ENCODE peak calls at places on chromosomes 3 and 15, in six cellular contexts. R, V, D, A, C and T are unnamed samples. For H3K4me1, the result is how much of the 10 kb centered on the place peaks cover.

GRCh38 chr3:124558898-124559649 is 171.2 kb upstream of the UMPS start:
- DNase-seq in C (peak), A (peak), V (peak), R (peak), D (no peak), T (peak)

GRCh38 chr3:45092132-45093031 is 53.8 kb downstream of the CDCP1 start:
- DNase-seq in V (no peak), R (peak), C (no peak), D (no peak), A (peak), T (peak)

GRCh38 chr3:129708328-129708861 is 101.9 kb upstream of the PLXND1 start:
- DNase-seq in A (no peak), V (no peak), C (no peak), R (no peak), D (no peak), T (no peak)

GRCh38 chr15:98946301-98947255 is 61.0 kb downstream of the PGPEP1L start:
- DNase-seq in D (no peak), A (no peak), R (no peak), C (no peak), V (peak), T (no peak)

GRCh38 chr15:71325461-71325860 is 210.2 kb downstream of the THSD4 start:
- DNase-seq in A (no peak), D (no peak), R (no peak), C (no peak), V (no peak), T (no peak)

GRCh38 chr15:50126072-50126471 is 7.0 kb upstream of the ATP8B4 start:
- DNase-seq in A (no peak), C (no peak), V (no peak), D (no peak), R (no peak), T (no peak)

GRCh38 chr3:152298393-152299242 is 29.9 kb downstream of the MBNL1 start:
- DNase-seq in C (peak), A (no peak), D (peak), V (peak), R (peak), T (peak)

GRCh38 chr3:11591401-11592266 is 52.1 kb downstream of the VGLL4 start:
- DNase-seq in V (peak), C (peak), D (no peak), R (peak), A (peak), T (peak)

GRCh38 chr3:188491276-188491687 is 337.3 kb downstream of the LPP start:
- DNase-seq in C (no peak), V (no peak), A (no peak), D (no peak), R (no peak), T (no peak)

GRCh38 chr15:60916674-60917468 is 312.2 kb downstream of the RORA start:
- DNase-seq in C (peak), A (peak), V (peak), D (peak), R (peak), T (peak)

GRCh38 chr3:4829031-4829394 is 150.2 kb upstream of the BHLHE40 start:
- DNase-seq in A (no peak), C (no peak), R (no peak), V (no peak), D (no peak), T (no peak)

GRCh38 chr15:32781781-32782180 is 64.0 kb downstream of the GREM1 start:
- DNase-seq in D (no peak), R (no peak), A (no peak), V (no peak), C (no peak), T (no peak)

GRCh38 chr3:7241584-7242302 is 380.8 kb downstream of the GRM7 start:
- DNase-seq in C (no peak), A (no peak), D (no peak), R (no peak), V (no peak), T (no peak)

GRCh38 chr3:155391583-155391982 is 98.1 kb upstream of the STRIT1 start:
- DNase-seq in A (peak), D (no peak), V (peak), R (peak), C (peak), T (peak)

GRCh38 chr3:195693428-195694216 is 27.2 kb upstream of the MUC20 start:
- DNase-seq in R (no peak), A (no peak), C (no peak), D (no peak), V (no peak), T (no peak)

GRCh38 chr3:99532246-99532645 is 106.1 kb upstream of the COL8A1 start:
- DNase-seq in A (peak), C (peak), D (no peak), R (peak), V (peak), T (peak)

GRCh38 chr3:136055491-136055890 is 90.0 kb downstream of the PPP2R3A start:
- DNase-seq in C (no peak), D (no peak), A (no peak), R (no peak), V (no peak), T (no peak)

GRCh38 chr15:69468241-69469121 is 15.9 kb downstream of the RPLP1 start:
- DNase-seq in D (peak), A (peak), R (peak), C (no peak), V (peak), T (no peak)

GRCh38 chr3:100880845-100881244 is 112.4 kb downstream of the ABI3BP start:
- DNase-seq in V (no peak), R (no peak), D (no peak), A (no peak), C (no peak), T (no peak)

GRCh38 chr15:101320501-101321052 is 25.5 kb upstream of the SNRPA1 start:
- DNase-seq in C (peak), A (peak), V (no peak), D (peak), R (no peak), T (no peak)

GRCh38 chr3:45007091-45007490 is 19.0 kb upstream of the CLEC3B start:
- DNase-seq in V (no peak), A (no peak), C (no peak), D (no peak), R (no peak), T (no peak)

GRCh38 chr15:93987068-93987467 is 244.3 kb upstream of the MCTP2 start:
- DNase-seq in R (no peak), V (no peak), C (no peak), D (no peak), A (no peak), T (no peak)

GRCh38 chr3:158837232-158837631 is 35.4 kb downstream of the MFSD1 start:
- DNase-seq in D (no peak), A (no peak), R (no peak), V (no peak), C (no peak), T (no peak)

GRCh38 chr15:81163961-81164800 is 30.1 kb downstream of the CFAP161 start:
- DNase-seq in V (no peak), D (no peak), R (no peak), A (no peak), C (no peak), T (no peak)

GRCh38 chr15:72319360-72319984 is 485 bp downstream of the CELF6 start:
- DNase-seq in A (peak), V (peak), D (peak), R (peak), C (peak), T (peak)

GRCh38 chr3:12679468-12679867 is 15.6 kb upstream of the RAF1 start:
- DNase-seq in R (peak), V (no peak), D (no peak), C (no peak), A (peak), T (no peak)

GRCh38 chr3:166661621-166662020 is 718.5 kb downstream of the ZBBX start:
- DNase-seq in D (no peak), R (no peak), V (no peak), C (no peak), A (no peak), T (no peak)

GRCh38 chr15:41899854-41900442 is 6.1 kb upstream of the SPTBN5 start:
- DNase-seq in D (no peak), V (no peak), C (no peak), A (no peak), R (no peak), T (no peak)

GRCh38 chr3:10602769-10603768 is 97.7 kb upstream of the ATP2B2 start:
- DNase-seq in A (no peak), R (no peak), C (no peak), V (no peak), D (peak), T (no peak)

GRCh38 chr3:14170569-14171159 is 7.7 kb downstream of the XPC start:
- DNase-seq in V (no peak), C (no peak), D (no peak), R (no peak), A (no peak), T (no peak)

GRCh38 chr3:178325330-178325729 is 210.9 kb upstream of the KCNMB2 start:
- DNase-seq in A (no peak), D (no peak), C (no peak), V (no peak), R (no peak), T (no peak)

GRCh38 chr3:54877675-54878544 is 49.9 kb downstream of the LRTM1 start:
- DNase-seq in A (no peak), R (no peak), V (no peak), C (no peak), D (no peak), T (no peak)

GRCh38 chr15:40877691-40878090 is 3.7 kb upstream of the RHOV start:
- DNase-seq in A (no peak), V (no peak), D (no peak), C (no peak), R (no peak), T (no peak)

GRCh38 chr3:124542483-124542882 is 187.8 kb upstream of the UMPS start:
- DNase-seq in C (no peak), R (no peak), V (no peak), A (no peak), D (no peak), T (no peak)

DNA sequence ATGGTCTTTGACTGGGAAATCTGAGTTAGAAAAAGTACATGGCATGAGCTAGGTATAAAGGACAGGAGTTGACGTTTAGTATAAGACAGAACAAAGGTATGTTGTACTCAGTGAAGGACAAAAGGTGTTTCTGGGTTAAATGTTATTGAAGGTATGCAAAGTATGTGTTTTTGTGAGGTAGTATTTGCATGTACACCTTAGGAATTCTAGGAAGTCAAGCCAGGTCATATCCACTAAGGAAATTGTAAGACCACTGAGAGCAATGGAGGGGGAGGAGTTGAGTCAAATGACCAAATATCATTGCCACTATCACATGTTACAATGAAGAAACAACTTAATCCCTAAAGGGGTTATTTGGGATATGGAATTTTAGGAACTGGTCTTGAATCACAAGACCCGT is 24.4 kb upstream of the TGFBR2 start:
- DNase-seq in D (no peak), R (no peak), V (no peak), A (no peak), C (no peak), T (no peak)
- H3K4me1 ChIP-seq in D (under half), R (under half), V (under half), A (under half), C (under half), T (under half)

GRCh38 chr15:85753791-85754452 is 40.8 kb downstream of the KLHL25 start:
- DNase-seq in R (peak), A (no peak), D (no peak), C (no peak), V (peak), T (peak)
- H3K4me1 ChIP-seq in R (under half), A (under half), D (under half), C (under half), V (under half), T (under half)

GRCh38 chr3:8481380-8481779 is 20.2 kb upstream of the LMCD1 start:
- DNase-seq in V (no peak), A (no peak), D (no peak), C (no peak), R (no peak), T (no peak)

GRCh38 chr3:8484409-8485140 is 17.0 kb upstream of the LMCD1 start:
- DNase-seq in C (no peak), A (no peak), V (no peak), R (no peak), D (no peak), T (no peak)

GRCh38 chr3:8480699-8481098 is 20.9 kb upstream of the LMCD1 start:
- DNase-seq in R (no peak), D (no peak), C (no peak), V (no peak), A (no peak), T (no peak)

GRCh38 chr3:8482960-8483665 is 18.5 kb upstream of the LMCD1 start:
- DNase-seq in C (peak), R (no peak), D (no peak), V (peak), A (peak), T (peak)

DNA sequence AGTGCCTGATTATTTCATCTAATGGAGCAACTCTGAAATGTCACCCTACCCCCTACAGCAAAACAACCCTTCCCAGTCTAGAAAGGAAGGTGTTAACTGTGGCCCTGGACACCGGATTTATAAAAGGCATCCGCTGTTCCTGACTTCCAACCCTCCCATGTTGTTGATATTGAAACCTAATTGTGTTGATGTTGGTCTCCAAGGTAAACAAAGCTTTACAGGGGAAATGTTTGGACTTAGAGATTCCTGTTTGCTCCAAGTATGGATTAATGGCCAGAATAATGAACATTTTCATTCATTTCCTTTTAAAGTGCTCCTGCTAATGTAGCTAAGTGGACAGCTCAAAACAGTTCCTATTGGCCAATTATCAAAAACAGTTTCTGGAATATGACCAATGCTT is 19.4 kb upstream of the LMCD1 start:
- DNase-seq in A (no peak), C (no peak), D (no peak), V (no peak), R (no peak), T (no peak)
- H3K4me1 ChIP-seq in A (under half), C (under half), D (under half), V (under half), R (under half), T (under half)

GRCh38 chr15:38553071-38553470 is 11.5 kb downstream of the RASGRP1 start:
- DNase-seq in C (no peak), R (no peak), A (no peak), V (no peak), D (no peak), T (no peak)
- H3K4me1 ChIP-seq in C (under half), R (under half), A (under half), V (under half), D (half or more), T (under half)

GRCh38 chr3:23720885-23721284 is 84.9 kb upstream of the UBE2E1 start:
- DNase-seq in D (no peak), R (no peak), C (no peak), V (no peak), A (no peak), T (no peak)
- H3K4me1 ChIP-seq in D (under half), R (under half), C (under half), V (under half), A (under half), T (under half)

DNA sequence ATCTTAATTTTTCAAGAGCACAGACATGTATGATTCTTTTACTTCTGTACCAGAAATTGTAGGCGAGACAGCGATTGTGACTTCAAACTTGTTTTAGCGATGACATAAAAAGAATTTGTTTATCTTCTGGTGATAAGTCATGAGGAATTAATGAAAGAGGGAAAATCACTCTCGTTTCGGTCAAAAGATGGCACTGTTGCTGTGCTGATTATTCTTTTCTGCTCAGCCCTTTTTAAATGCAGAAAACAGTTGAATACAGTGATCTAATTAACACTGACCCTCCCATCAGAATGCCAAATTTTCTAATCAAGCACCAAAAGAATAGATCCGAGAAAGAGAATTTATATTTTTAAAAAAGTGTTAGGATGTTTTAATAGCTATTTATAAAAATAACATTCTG is 52.6 kb downstream of the NSUN3 start:
- DNase-seq in C (peak), R (no peak), A (no peak), D (no peak), V (no peak), T (no peak)
- H3K4me1 ChIP-seq in C (under half), R (under half), A (under half), D (under half), V (under half), T (under half)

DNA sequence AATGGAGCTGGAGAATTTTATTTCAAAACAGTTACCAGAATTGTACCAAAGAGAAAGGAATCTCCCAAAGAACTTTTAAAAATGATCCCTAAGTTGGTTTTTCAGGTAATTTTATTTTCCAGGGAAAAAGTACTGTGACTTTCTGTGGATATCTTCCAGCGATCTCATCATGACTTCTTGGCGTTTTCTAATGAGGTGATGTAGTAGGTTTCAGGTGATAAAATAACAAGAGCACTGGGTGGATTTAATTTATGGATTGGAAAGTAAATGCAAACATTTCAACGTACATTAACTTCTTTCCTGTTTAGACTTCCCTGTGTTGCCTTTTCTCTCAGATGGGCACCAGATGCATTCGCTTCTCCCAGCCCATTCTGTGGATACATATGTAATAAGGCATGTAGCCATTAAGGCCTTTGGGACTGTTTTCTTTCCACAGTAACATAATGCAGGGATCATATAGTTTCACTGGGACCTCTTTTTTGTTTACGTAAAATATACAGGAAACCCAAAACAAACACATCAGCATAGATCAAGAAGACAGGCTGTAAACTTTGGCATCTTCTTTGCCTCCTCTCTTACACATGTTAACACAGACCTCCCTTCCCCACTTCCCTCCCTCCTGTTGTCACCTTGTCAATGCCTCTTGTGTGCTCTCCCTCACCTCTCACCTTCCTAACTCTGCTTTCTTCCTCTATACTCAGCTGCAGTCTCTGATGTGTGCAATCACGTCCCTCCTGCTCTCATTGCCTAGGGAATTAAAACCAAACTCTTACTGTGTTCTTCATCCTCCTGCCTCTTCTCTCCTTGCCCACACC is 13.0 kb downstream of the PHLDB2 start:
- DNase-seq in V (no peak), D (no peak), R (no peak), A (no peak), C (no peak), T (no peak)
- H3K4me1 ChIP-seq in V (under half), D (under half), R (under half), A (half or more), C (half or more), T (under half)

DNA sequence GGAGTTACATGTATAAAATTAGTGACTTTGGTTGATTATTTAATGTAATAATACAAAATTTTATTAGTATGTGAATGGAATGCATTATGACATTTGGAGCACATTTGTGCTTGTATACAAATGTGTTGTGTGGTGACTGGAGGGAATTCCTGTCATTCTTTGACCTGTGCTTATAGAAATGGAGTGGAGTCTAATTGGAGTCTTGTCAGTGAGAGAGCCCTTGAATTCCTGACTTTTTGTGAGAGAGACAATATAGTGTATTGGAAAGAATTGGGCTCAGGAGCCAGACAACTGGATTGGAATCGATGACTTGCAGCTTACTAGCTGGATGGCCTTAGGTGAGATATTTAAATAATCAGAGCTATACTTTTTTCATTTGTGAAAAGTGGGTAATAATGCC is 9.4 kb downstream of the TCF12 start:
- DNase-seq in A (no peak), C (no peak), V (no peak), D (no peak), R (peak), T (no peak)
- H3K4me1 ChIP-seq in A (under half), C (half or more), V (under half), D (under half), R (half or more), T (under half)

DNA sequence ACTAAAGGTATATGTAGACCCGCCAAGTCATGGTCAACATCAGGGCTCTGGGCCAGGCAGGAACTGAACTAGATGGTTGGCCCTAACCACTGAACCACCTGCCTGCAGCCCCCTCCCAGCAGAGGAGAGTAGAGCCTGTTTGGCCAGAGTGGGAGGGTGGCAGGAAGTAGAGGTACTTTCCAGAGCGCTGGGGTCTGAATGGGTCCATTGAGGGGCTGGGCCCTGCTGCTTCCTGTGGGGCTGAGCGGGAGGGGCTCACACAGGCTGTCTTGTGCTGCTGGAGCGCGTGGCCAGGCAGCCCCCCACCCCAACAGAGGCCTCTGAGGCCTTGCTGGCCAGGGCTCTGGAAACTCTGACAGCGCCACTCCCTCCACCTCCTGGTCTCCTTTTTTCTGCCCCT is 17.4 kb downstream of the CSPG4 start:
- DNase-seq in C (no peak), R (no peak), A (no peak), D (no peak), V (no peak), T (no peak)
- H3K4me1 ChIP-seq in C (half or more), R (under half), A (under half), D (under half), V (under half), T (under half)